ENCODE peak calls at places on chromosomes 5 and 9, in eight cellular contexts. M is CD4-positive, alpha-beta memory T cell; L is substantia nigra; W is prostate gland; H is GDM1; Y is Right ventricle myocardium superior; B is astrocyte of the spinal cord; C is endothelial cell. I is an unnamed sample.

GRCh38 chr5:132444061-132444460 is 46.5 kb downstream of the IRF1 start:
- DNase-seq in H (no peak), C (no peak), M (no peak), B (no peak), Y (no peak), W (no peak), L (no peak), I (no peak)

GRCh38 chr5:74595143-74595915 is 45.2 kb downstream of the ENC1 start:
- DNase-seq in W (no peak), Y (no peak), L (no peak), H (no peak), C (no peak), M (no peak), B (peak; percentile 85), I (peak; percentile 96)

GRCh38 chr5:68960961-68961360 is 132.9 kb upstream of the SLC30A5 start:
- DNase-seq in H (no peak), M (no peak), B (no peak), W (no peak), L (no peak), C (no peak), Y (no peak), I (no peak)

GRCh38 chr5:136594416-136594815 is 229.1 kb upstream of the TRPC7 start:
- DNase-seq in L (no peak), W (no peak), H (no peak), M (no peak), C (no peak), B (no peak), Y (no peak), I (no peak)

GRCh38 chr9:131728961-131729360 is 10.9 kb downstream of the RAPGEF1 start:
- DNase-seq in C (no peak), W (no peak), Y (no peak), B (no peak), H (no peak), L (no peak), M (peak; percentile 75), I (no peak)

GRCh38 chr9:83962165-83962564 is 17.9 kb downstream of the HNRNPK start:
- DNase-seq in B (no peak), M (no peak), W (no peak), L (no peak), C (no peak), Y (no peak), H (no peak), I (peak; percentile 43)

GRCh38 chr5:172833691-172834569 is at the start of gene ERGIC1:
- DNase-seq in H (peak; percentile 54), L (peak; percentile 61), C (peak; percentile 73), M (peak; percentile 73), B (peak; percentile 85), W (peak; percentile 71), Y (peak; percentile 93), I (peak; percentile 87)

GRCh38 chr5:24103624-24104023 is 541.2 kb downstream of the CDH10 start:
- DNase-seq in B (no peak), M (no peak), H (no peak), W (no peak), Y (no peak), C (no peak), L (no peak), I (no peak)

GRCh38 chr5:175521313-175521833 is 43.0 kb downstream of the SFXN1 start:
- DNase-seq in L (no peak), W (no peak), B (no peak), C (no peak), H (no peak), M (peak; percentile 62), Y (no peak), I (no peak)

GRCh38 chr5:41526699-41527098 is 16.3 kb upstream of the PLCXD3 start:
- DNase-seq in H (no peak), Y (no peak), W (no peak), B (no peak), L (no peak), C (no peak), M (no peak), I (no peak)

GRCh38 chr5:40594811-40595210 is 84.9 kb upstream of the PTGER4 start:
- DNase-seq in W (no peak), M (no peak), Y (no peak), L (no peak), C (no peak), B (peak; percentile 22), H (no peak), I (peak; percentile 63)

GRCh38 chr9:131485728-131486381 is 16.9 kb upstream of the POMT1 start:
- DNase-seq in Y (no peak), H (no peak), C (no peak), B (no peak), W (no peak), L (no peak), M (no peak), I (no peak)

GRCh38 chr9:95516221-95516735 is 493 bp downstream of the PTCH1 start:
- DNase-seq in B (no peak), W (no peak), C (peak; percentile 42), L (no peak), M (no peak), Y (no peak), H (no peak), I (peak; percentile 21)

GRCh38 chr5:164722702-164723101 is 1217.3 kb downstream of the MAT2B start:
- DNase-seq in W (no peak), M (no peak), Y (no peak), B (no peak), L (no peak), H (no peak), C (no peak), I (no peak)

GRCh38 chr5:56168066-56168478 is 65.1 kb downstream of the ANKRD55 start:
- DNase-seq in L (no peak), C (no peak), M (no peak), H (no peak), W (no peak), Y (no peak), B (peak; percentile 52), I (peak; percentile 31)

I was measured in fibroblast of pulmonary artery.